ENCODE peak calls at places on chromosomes 3 and 15, in five cellular contexts. B is cardiac muscle cell, Z is hypothalamus, L is psoas muscle, I is HCT116. U is an unnamed sample.
A peak's percentile ranks its signal among the peaks of the same experiment; 100 is the strongest.

GRCh38 chr15:88894819-88895767 is at the start of gene HAPLN3:
- DNase-seq in Z (no peak), I (no peak), L (peak; percentile 51), B (peak; percentile 59), U (peak; percentile 39)

GRCh38 chr3:66991478-66991877 is 6.6 kb upstream of the KBTBD8 start:
- DNase-seq in B (peak; percentile 90), Z (no peak), L (no peak), I (no peak), U (peak; percentile 21)

GRCh38 chr15:95259513-95259912 is 1028.2 kb downstream of the MCTP2 start:
- DNase-seq in B (peak; percentile 89), L (peak; percentile 31), I (peak; percentile 69), Z (peak; percentile 31), U (peak; percentile 65)

GRCh38 chr3:186620213-186621092 is 7.6 kb downstream of the AHSG start:
- DNase-seq in Z (no peak), I (no peak), B (no peak), L (no peak), U (no peak)

GRCh38 chr3:10389995-10390394 is 69.1 kb upstream of the SEC13 start:
- DNase-seq in L (no peak), Z (no peak), I (no peak), B (no peak), U (no peak)

GRCh38 chr3:193391902-193392301 is 13.3 kb upstream of the ATP13A5 start:
- DNase-seq in L (no peak), I (no peak), B (no peak), Z (no peak), U (no peak)

GRCh38 chr3:10964537-10965167 is 27.9 kb upstream of the SLC6A1 start:
- DNase-seq in L (no peak), I (no peak), Z (no peak), B (peak; percentile 34), U (peak; percentile 7)

GRCh38 chr15:48939686-48940085 is 24.0 kb downstream of the SHC4 start:
- DNase-seq in I (no peak), B (peak; percentile 94), L (no peak), Z (no peak), U (peak; percentile 14)

GRCh38 chr3:61608711-61609110 is 47.3 kb downstream of the PTPRG start:
- DNase-seq in I (no peak), B (no peak), L (no peak), Z (no peak), U (no peak)

GRCh38 chr3:113039546-113039945 is 48.8 kb downstream of the GTPBP8 start:
- DNase-seq in L (no peak), I (no peak), Z (no peak), B (no peak), U (no peak)

GRCh38 chr3:165624761-165625160 is 212.5 kb downstream of the BCHE start:
- DNase-seq in B (peak; percentile 13), Z (no peak), I (no peak), L (no peak), U (no peak)

GRCh38 chr15:47812436-47813109 is 95.3 kb downstream of the SEMA6D start:
- DNase-seq in Z (no peak), B (peak; percentile 47), I (no peak), L (no peak), U (peak; percentile 2)

GRCh38 chr3:72891053-72891855 is 3.4 kb downstream of the GXYLT2 start:
- DNase-seq in L (peak; percentile 52), I (no peak), B (peak; percentile 99), Z (no peak), U (peak; percentile 47)

GRCh38 chr3:54577313-54577712 is 350.5 kb downstream of the LRTM1 start:
- DNase-seq in I (no peak), B (no peak), Z (no peak), L (no peak), U (no peak)

GRCh38 chr3:50380375-50381085 is 21.2 kb upstream of the TMEM115 start:
- DNase-seq in B (no peak), L (no peak), Z (no peak), I (no peak), U (no peak)

GRCh38 chr3:51709004-51709420 is 2.1 kb downstream of the GRM2 start:
- DNase-seq in I (no peak), L (no peak), Z (no peak), B (no peak), U (no peak)

GRCh38 chr3:42033741-42034140 is 57.4 kb upstream of the TRAK1 start:
- DNase-seq in L (no peak), I (no peak), Z (no peak), B (no peak), U (no peak)

GRCh38 chr15:77497942-77498361 is 77.3 kb downstream of the HMG20A start:
- DNase-seq in Z (peak; percentile 20), I (no peak), L (no peak), B (peak; percentile 31), U (no peak)

GRCh38 chr15:64532921-64533320 is 72.5 kb downstream of the ZNF609 start:
- DNase-seq in I (no peak), B (peak; percentile 33), L (no peak), Z (no peak), U (no peak)

GRCh38 chr3:112550859-112551258 is 10.9 kb downstream of the ATG3 start:
- DNase-seq in B (no peak), I (no peak), Z (no peak), L (no peak), U (no peak)

GRCh38 chr3:106085998-106086397 is 217.2 kb upstream of the CBLB start:
- DNase-seq in Z (no peak), I (no peak), B (peak; percentile 9), L (no peak), U (no peak)

GRCh38 chr3:7288133-7288532 is 427.2 kb downstream of the GRM7 start:
- DNase-seq in Z (no peak), I (no peak), L (no peak), B (no peak), U (no peak)

GRCh38 chr3:69986419-69986818 is 13.1 kb upstream of the SAMMSON start:
- DNase-seq in I (no peak), Z (no peak), B (no peak), L (no peak), U (no peak)

GRCh38 chr3:126421573-126422119 is 26.9 kb downstream of the CFAP100 start:
- DNase-seq in Z (no peak), L (no peak), I (no peak), B (no peak), U (no peak)

GRCh38 chr3:127800508-127800907 is 21.8 kb downstream of the MGLL start:
- DNase-seq in I (no peak), Z (no peak), B (peak; percentile 37), L (no peak), U (no peak)

GRCh38 chr3:95926904-95927501 is 887.4 kb upstream of the EPHA6 start:
- DNase-seq in B (no peak), Z (no peak), L (no peak), I (no peak), U (no peak)

GRCh38 chr3:7000501-7000900 is 139.6 kb downstream of the GRM7 start:
- DNase-seq in L (no peak), I (no peak), Z (no peak), B (no peak), U (no peak)

GRCh38 chr3:116264546-116265174 is 180.6 kb downstream of the LSAMP start:
- DNase-seq in B (peak; percentile 29), I (no peak), L (no peak), Z (no peak), U (no peak)

GRCh38 chr15:60683156-60683555 is 204.2 kb upstream of the ICE2 start:
- DNase-seq in B (peak; percentile 12), I (no peak), L (no peak), Z (no peak), U (no peak)

GRCh38 chr3:156382458-156383346 is 172.2 kb downstream of the SSR3 start:
- DNase-seq in I (peak; percentile 23), Z (no peak), L (no peak), B (peak; percentile 55), U (peak; percentile 36)

GRCh38 chr3:122132949-122133540 is 50.4 kb upstream of the CASR start:
- DNase-seq in Z (no peak), B (no peak), L (no peak), I (no peak), U (no peak)

GRCh38 chr15:25501828-25502446 is 63.1 kb upstream of the UBE3A start:
- DNase-seq in I (peak; percentile 27), B (peak; percentile 19), Z (no peak), L (no peak), U (peak; percentile 54)

GRCh38 chr3:64278631-64279030 is 53.4 kb upstream of the PRICKLE2 start:
- DNase-seq in Z (no peak), I (no peak), B (peak; percentile 53), L (no peak), U (no peak)

GRCh38 chr3:170977911-170978310 is 48.6 kb downstream of the SLC2A2 start:
- DNase-seq in I (no peak), Z (no peak), L (no peak), B (peak; percentile 68), U (no peak)

U was measured in LoVo.